ENCODE peak calls at places on chromosomes 6 and 20, in four cellular contexts. One of them, this sample, is unnamed.

GRCh38 chr20:3670511-3670910 is 7.3 kb upstream of the GFRA4 start:
- DNase-seq in HL-60: no peak
- DNase-seq in astrocyte: no peak
- DNase-seq in tibial artery: no peak
- DNase-seq in this sample: no peak

GRCh38 chr6:53919881-53920360 is 125.1 kb downstream of the LRRC1 start:
- DNase-seq in HL-60: no peak
- DNase-seq in astrocyte: no peak
- DNase-seq in tibial artery: no peak
- DNase-seq in this sample: no peak

GRCh38 chr6:12001004-12001705 is 11.0 kb upstream of the HIVEP1 start:
- DNase-seq in HL-60: no peak
- DNase-seq in astrocyte: no peak
- DNase-seq in tibial artery: no peak
- DNase-seq in this sample: no peak

GRCh38 chr20:38059832-38060231 is 26.3 kb downstream of the RPRD1B start:
- DNase-seq in HL-60: no peak
- DNase-seq in astrocyte: no peak
- DNase-seq in tibial artery: no peak
- DNase-seq in this sample: peak; percentile 62

GRCh38 chr20:29497261-29497671 is 1760.2 kb upstream of the DEFB115 start:
- DNase-seq in HL-60: no peak
- DNase-seq in astrocyte: no peak
- DNase-seq in tibial artery: peak; percentile 62
- DNase-seq in this sample: peak; percentile 89

GRCh38 chr20:62496525-62497218 is 20.9 kb upstream of the GATA5 start:
- DNase-seq in HL-60: no peak
- DNase-seq in astrocyte: no peak
- DNase-seq in tibial artery: no peak
- DNase-seq in this sample: no peak

GRCh38 chr6:79134699-79135474 is 56.8 kb upstream of the PHIP start:
- DNase-seq in HL-60: no peak
- DNase-seq in astrocyte: no peak
- DNase-seq in tibial artery: no peak
- DNase-seq in this sample: no peak

GRCh38 chr20:20037960-20038359 is 14.3 kb downstream of the CRNKL1 start:
- DNase-seq in HL-60: no peak
- DNase-seq in astrocyte: peak; percentile 36
- DNase-seq in tibial artery: no peak
- DNase-seq in this sample: no peak

GRCh38 chr20:44566811-44567210 is 15.6 kb upstream of the PKIG start:
- DNase-seq in HL-60: no peak
- DNase-seq in astrocyte: no peak
- DNase-seq in tibial artery: no peak
- DNase-seq in this sample: no peak

GRCh38 chr20:38579921-38580320 is 1.1 kb upstream of the ADIG start:
- DNase-seq in HL-60: no peak
- DNase-seq in astrocyte: no peak
- DNase-seq in tibial artery: no peak
- DNase-seq in this sample: no peak

GRCh38 chr20:4043801-4044200 is 28.4 kb upstream of the RNF24 start:
- DNase-seq in HL-60: no peak
- DNase-seq in astrocyte: no peak
- DNase-seq in tibial artery: no peak
- DNase-seq in this sample: no peak

GRCh38 chr6:48447251-48447650 is 336.3 kb upstream of the PTCHD4 start:
- DNase-seq in HL-60: no peak
- DNase-seq in astrocyte: no peak
- DNase-seq in tibial artery: no peak
- DNase-seq in this sample: no peak

GRCh38 chr6:63968650-63969049 is 333.0 kb downstream of the PHF3 start:
- DNase-seq in HL-60: no peak
- DNase-seq in astrocyte: no peak
- DNase-seq in tibial artery: no peak
- DNase-seq in this sample: no peak

GRCh38 chr6:63963756-63964315 is 328.2 kb downstream of the PHF3 start:
- DNase-seq in HL-60: no peak
- DNase-seq in astrocyte: no peak
- DNase-seq in tibial artery: no peak
- DNase-seq in this sample: no peak

DNA sequence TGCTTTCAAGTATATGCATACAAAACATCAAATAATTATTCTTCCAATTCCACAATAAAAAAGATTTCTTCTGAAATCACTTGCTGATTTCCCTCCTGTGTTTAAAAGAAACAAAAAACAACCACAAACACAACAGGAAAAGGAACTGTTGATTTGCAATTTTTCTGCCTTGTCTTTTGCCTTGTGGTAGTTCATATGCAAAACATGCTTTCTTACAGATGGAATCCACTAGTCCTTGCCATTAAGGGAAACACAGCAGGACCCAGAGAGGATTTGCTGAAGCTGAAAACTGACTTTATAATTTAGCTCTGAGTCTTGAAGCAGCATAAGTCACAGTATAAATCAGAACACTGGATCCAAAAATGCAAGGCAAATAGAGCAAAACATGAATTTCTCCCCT is 328.7 kb downstream of the PHF3 start:
- DNase-seq in HL-60: no peak
- DNase-seq in astrocyte: no peak
- DNase-seq in tibial artery: no peak
- DNase-seq in this sample: no peak
- H3K4me3 ChIP-seq in HL-60: no peak overlapping the region
- H3K4me3 ChIP-seq in astrocyte: no peak overlapping the region
- H3K4me3 ChIP-seq in tibial artery: no peak overlapping the region
- H3K4me3 ChIP-seq in this sample: no peak overlapping the region

GRCh38 chr6:156686429-156686939 is 90.7 kb upstream of the ARID1B start:
- DNase-seq in HL-60: no peak
- DNase-seq in astrocyte: peak; percentile 55
- DNase-seq in tibial artery: no peak
- DNase-seq in this sample: no peak
- TF ChIP-seq CTCF in HL-60: no peak
- TF ChIP-seq CTCF in astrocyte: peak; percentile 27
- TF ChIP-seq CTCF in tibial artery: peak; percentile 57
- TF ChIP-seq CTCF in this sample: peak; percentile 37

DNA sequence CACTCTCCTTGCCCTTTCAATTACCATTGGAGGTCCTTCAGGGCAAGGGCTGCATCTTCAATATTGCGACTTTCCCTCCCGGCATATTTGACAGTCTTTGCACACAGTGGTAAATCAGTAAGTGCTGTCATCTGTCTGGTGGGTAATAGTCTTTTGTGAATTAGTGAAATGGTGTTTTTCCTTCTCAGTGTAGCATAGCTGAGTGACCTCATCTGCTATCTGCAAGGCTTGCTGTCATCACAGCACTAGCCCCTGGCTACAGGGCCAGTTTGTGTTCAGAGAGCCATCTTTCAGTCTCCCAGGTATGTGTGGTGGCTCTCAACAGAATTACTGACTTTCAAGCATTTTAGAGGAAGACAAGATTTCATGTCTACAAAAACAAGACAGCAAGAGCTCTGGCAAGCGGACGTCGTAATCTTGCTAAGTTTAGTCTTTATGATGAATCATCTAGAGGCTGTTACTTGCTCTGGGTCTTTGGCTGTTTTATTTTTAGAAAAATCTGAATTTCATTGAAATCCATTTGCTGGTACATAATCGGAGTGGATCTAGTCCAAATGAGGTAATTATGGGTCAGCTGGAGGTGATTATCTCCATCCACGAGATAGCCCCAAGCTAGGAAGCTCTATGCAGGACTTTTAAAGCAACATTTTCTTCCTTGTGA is 528.9 kb downstream of the EPM2A start:
- DNase-seq in HL-60: no peak
- DNase-seq in astrocyte: peak; percentile 60
- DNase-seq in tibial artery: no peak
- DNase-seq in this sample: no peak
- H3K4me3 ChIP-seq in HL-60: no peak overlapping the region
- H3K4me3 ChIP-seq in astrocyte: no peak overlapping the region
- H3K4me3 ChIP-seq in tibial artery: no peak overlapping the region
- H3K4me3 ChIP-seq in this sample: no peak overlapping the region

GRCh38 chr20:1209447-1210387 is 6.5 kb downstream of the C20orf202 start:
- DNase-seq in HL-60: no peak
- DNase-seq in astrocyte: no peak
- DNase-seq in tibial artery: no peak
- DNase-seq in this sample: no peak
- TF ChIP-seq CTCF in HL-60: no peak
- TF ChIP-seq CTCF in astrocyte: peak; percentile 32
- TF ChIP-seq CTCF in tibial artery: no peak
- TF ChIP-seq CTCF in this sample: peak; percentile 43

DNA sequence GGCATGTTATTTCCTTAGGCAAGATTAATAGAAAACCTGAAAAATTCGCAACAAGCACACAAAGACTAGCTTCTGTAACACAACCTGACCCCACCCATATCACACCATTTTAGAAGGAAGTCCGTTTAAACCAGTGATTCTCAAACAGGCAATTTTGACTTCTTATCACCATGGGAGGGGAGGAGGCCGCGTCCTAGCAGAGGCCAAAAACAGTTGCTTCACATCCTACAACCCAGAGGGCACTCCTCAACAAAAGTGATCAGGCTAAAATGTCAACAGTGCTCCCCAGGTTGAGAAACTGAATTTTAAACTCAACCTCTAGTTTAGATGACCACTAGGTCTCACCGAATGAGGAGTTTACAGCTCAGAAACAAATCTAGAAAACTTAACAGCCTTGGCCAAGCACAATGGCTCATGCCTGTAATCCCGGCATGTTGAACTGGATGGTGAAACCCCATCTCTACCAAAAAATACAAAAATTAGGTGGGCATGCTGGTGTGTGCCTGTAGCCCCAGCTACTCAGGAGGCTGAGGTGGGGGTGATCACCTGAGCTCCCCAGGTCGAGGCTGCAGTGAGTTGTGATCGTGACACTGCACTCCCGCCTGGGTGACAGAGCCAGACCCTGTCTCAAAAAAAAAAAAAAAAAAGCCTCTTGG is 3.4 kb downstream of the SNX5 start:
- DNase-seq in HL-60: no peak
- DNase-seq in astrocyte: no peak
- DNase-seq in tibial artery: no peak
- DNase-seq in this sample: no peak
- H3K4me3 ChIP-seq in HL-60: peak overlapping the region; percentile 57
- H3K4me3 ChIP-seq in astrocyte: peak overlapping the region; percentile 90
- H3K4me3 ChIP-seq in tibial artery: no peak overlapping the region
- H3K4me3 ChIP-seq in this sample: no peak overlapping the region

GRCh38 chr6:85677243-85677956 is 34.7 kb upstream of the SYNCRIP start:
- DNase-seq in HL-60: peak; percentile 54
- DNase-seq in astrocyte: no peak
- DNase-seq in tibial artery: no peak
- DNase-seq in this sample: no peak
- TF ChIP-seq CTCF in HL-60: no peak
- TF ChIP-seq CTCF in astrocyte: peak; percentile 9
- TF ChIP-seq CTCF in tibial artery: no peak
- TF ChIP-seq CTCF in this sample: peak; percentile 17

GRCh38 chr6:52666523-52666922 is 4.4 kb upstream of the TMEM14A start:
- DNase-seq in HL-60: no peak
- DNase-seq in astrocyte: no peak
- DNase-seq in tibial artery: no peak
- DNase-seq in this sample: no peak

GRCh38 chr6:52670502-52671409 is at the start of gene TMEM14A:
- DNase-seq in HL-60: peak; percentile 77
- DNase-seq in astrocyte: peak; percentile 72
- DNase-seq in tibial artery: peak; percentile 97
- DNase-seq in this sample: peak; percentile 86

GRCh38 chr6:52664185-52664990 is 6.5 kb upstream of the TMEM14A start:
- DNase-seq in HL-60: peak; percentile 74
- DNase-seq in astrocyte: peak; percentile 89
- DNase-seq in tibial artery: peak; percentile 95
- DNase-seq in this sample: peak; percentile 92

GRCh38 chr6:52664991-52665686 is 5.8 kb upstream of the TMEM14A start:
- DNase-seq in HL-60: no peak
- DNase-seq in astrocyte: no peak
- DNase-seq in tibial artery: no peak
- DNase-seq in this sample: no peak

GRCh38 chr6:52667572-52667971 is 3.3 kb upstream of the TMEM14A start:
- DNase-seq in HL-60: no peak
- DNase-seq in astrocyte: no peak
- DNase-seq in tibial artery: no peak
- DNase-seq in this sample: no peak
- H3K4me3 ChIP-seq in HL-60: no peak overlapping the region
- H3K4me3 ChIP-seq in astrocyte: no peak overlapping the region
- H3K4me3 ChIP-seq in tibial artery: no peak overlapping the region
- H3K4me3 ChIP-seq in this sample: no peak overlapping the region

DNA sequence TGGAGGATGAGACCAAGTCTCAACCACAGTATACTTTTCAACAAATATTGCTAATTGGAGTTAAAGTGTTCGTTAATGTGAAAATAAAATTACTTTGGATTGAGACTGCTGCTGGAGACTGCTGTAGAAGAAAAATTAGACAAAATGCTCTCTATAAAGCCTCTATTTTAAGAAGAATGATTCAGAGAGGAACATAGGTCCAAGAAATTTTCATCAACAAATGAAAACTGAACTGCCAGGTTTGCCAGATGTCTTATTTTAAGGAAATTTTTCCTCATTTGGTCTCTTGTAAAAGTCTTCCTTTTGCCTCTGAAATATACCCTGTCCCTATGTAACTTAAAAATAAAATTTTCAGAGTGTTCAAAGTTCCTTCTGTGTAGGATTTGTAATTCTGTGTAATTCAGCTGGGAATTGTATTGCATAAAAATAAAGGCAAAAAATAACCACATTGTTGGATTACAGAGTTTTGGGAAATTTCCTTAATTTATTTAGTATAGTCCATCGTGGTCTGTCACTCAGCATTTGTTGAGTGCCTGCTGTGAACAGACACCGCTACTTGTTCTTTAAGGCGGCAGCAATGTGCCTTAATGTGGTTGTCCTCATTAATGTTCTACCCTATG is 27.4 kb downstream of the ANKS1A start:
- DNase-seq in HL-60: no peak
- DNase-seq in astrocyte: no peak
- DNase-seq in tibial artery: no peak
- DNase-seq in this sample: no peak
- TF ChIP-seq CTCF in HL-60: no peak
- TF ChIP-seq CTCF in astrocyte: no peak
- TF ChIP-seq CTCF in tibial artery: no peak
- TF ChIP-seq CTCF in this sample: no peak